ENCODE peak calls at places on chromosomes 3 and 15, in eight cellular contexts. One of them, this sample, is unnamed.

GRCh38 chr3:190533511-190534282 is 19.8 kb downstream of the IL1RAP start:
- DNase-seq in psoas muscle: peak; percentile 63
- DNase-seq in CD8-positive, alpha-beta memory T cell: no peak
- DNase-seq in activated T-cell treated with anti-CD3 and anti-CD28 coated beads, Interleukin-2, amount 50 U/mL, for 72 hours: no peak
- DNase-seq in CD4-positive, CD25-positive, alpha-beta regulatory T cell: no peak
- DNase-seq in AG20443: peak; percentile 96
- DNase-seq in fibroblast of pulmonary artery: peak; percentile 96
- DNase-seq in A673: peak; percentile 95
- DNase-seq in this sample: peak; percentile 41

GRCh38 chr3:113746069-113746954 is at the start of gene NAA50:
- DNase-seq in psoas muscle: peak; percentile 97
- DNase-seq in CD8-positive, alpha-beta memory T cell: peak; percentile 91
- DNase-seq in activated T-cell treated with anti-CD3 and anti-CD28 coated beads, Interleukin-2, amount 50 U/mL, for 72 hours: peak; percentile 91
- DNase-seq in CD4-positive, CD25-positive, alpha-beta regulatory T cell: peak; percentile 94
- DNase-seq in AG20443: peak; percentile 96
- DNase-seq in fibroblast of pulmonary artery: peak; percentile 97
- DNase-seq in A673: peak; percentile 98
- DNase-seq in this sample: peak; percentile 92

GRCh38 chr3:139935866-139936817 is 1.2 kb downstream of the CLSTN2 start:
- DNase-seq in psoas muscle: peak; percentile 69
- DNase-seq in CD8-positive, alpha-beta memory T cell: no peak
- DNase-seq in activated T-cell treated with anti-CD3 and anti-CD28 coated beads, Interleukin-2, amount 50 U/mL, for 72 hours: no peak
- DNase-seq in CD4-positive, CD25-positive, alpha-beta regulatory T cell: no peak
- DNase-seq in AG20443: peak; percentile 51
- DNase-seq in fibroblast of pulmonary artery: no peak
- DNase-seq in A673: peak; percentile 39
- DNase-seq in this sample: peak; percentile 30

GRCh38 chr3:127289646-127290575 is 2.1 kb upstream of the PRR20G start:
- DNase-seq in psoas muscle: no peak
- DNase-seq in CD8-positive, alpha-beta memory T cell: no peak
- DNase-seq in activated T-cell treated with anti-CD3 and anti-CD28 coated beads, Interleukin-2, amount 50 U/mL, for 72 hours: no peak
- DNase-seq in CD4-positive, CD25-positive, alpha-beta regulatory T cell: peak; percentile 31
- DNase-seq in AG20443: no peak
- DNase-seq in fibroblast of pulmonary artery: no peak
- DNase-seq in A673: no peak
- DNase-seq in this sample: no peak

GRCh38 chr15:64774556-64775523 is 549 bp downstream of the RBPMS2 start:
- DNase-seq in psoas muscle: no peak
- DNase-seq in CD8-positive, alpha-beta memory T cell: no peak
- DNase-seq in activated T-cell treated with anti-CD3 and anti-CD28 coated beads, Interleukin-2, amount 50 U/mL, for 72 hours: peak; percentile 32
- DNase-seq in CD4-positive, CD25-positive, alpha-beta regulatory T cell: no peak
- DNase-seq in AG20443: peak; percentile 62
- DNase-seq in fibroblast of pulmonary artery: no peak
- DNase-seq in A673: no peak
- DNase-seq in this sample: peak; percentile 7

GRCh38 chr15:80242132-80242769 is 9.8 kb downstream of the CTXND1 start:
- DNase-seq in psoas muscle: no peak
- DNase-seq in CD8-positive, alpha-beta memory T cell: no peak
- DNase-seq in activated T-cell treated with anti-CD3 and anti-CD28 coated beads, Interleukin-2, amount 50 U/mL, for 72 hours: peak; percentile 23
- DNase-seq in CD4-positive, CD25-positive, alpha-beta regulatory T cell: peak; percentile 31
- DNase-seq in AG20443: peak; percentile 66
- DNase-seq in fibroblast of pulmonary artery: peak; percentile 39
- DNase-seq in A673: peak; percentile 72
- DNase-seq in this sample: peak; percentile 24

GRCh38 chr3:11629716-11630115 is 14.0 kb downstream of the VGLL4 start:
- DNase-seq in psoas muscle: no peak
- DNase-seq in CD8-positive, alpha-beta memory T cell: no peak
- DNase-seq in activated T-cell treated with anti-CD3 and anti-CD28 coated beads, Interleukin-2, amount 50 U/mL, for 72 hours: no peak
- DNase-seq in CD4-positive, CD25-positive, alpha-beta regulatory T cell: no peak
- DNase-seq in AG20443: peak; percentile 67
- DNase-seq in fibroblast of pulmonary artery: peak; percentile 18
- DNase-seq in A673: no peak
- DNase-seq in this sample: no peak

GRCh38 chr15:88288661-88289060 is 32.1 kb upstream of the NTRK3 start:
- DNase-seq in psoas muscle: no peak
- DNase-seq in CD8-positive, alpha-beta memory T cell: no peak
- DNase-seq in activated T-cell treated with anti-CD3 and anti-CD28 coated beads, Interleukin-2, amount 50 U/mL, for 72 hours: no peak
- DNase-seq in CD4-positive, CD25-positive, alpha-beta regulatory T cell: no peak
- DNase-seq in AG20443: no peak
- DNase-seq in fibroblast of pulmonary artery: no peak
- DNase-seq in A673: no peak
- DNase-seq in this sample: no peak

GRCh38 chr15:57079907-57080750 is 161.7 kb downstream of the TCF12 start:
- DNase-seq in psoas muscle: no peak
- DNase-seq in CD8-positive, alpha-beta memory T cell: no peak
- DNase-seq in activated T-cell treated with anti-CD3 and anti-CD28 coated beads, Interleukin-2, amount 50 U/mL, for 72 hours: no peak
- DNase-seq in CD4-positive, CD25-positive, alpha-beta regulatory T cell: peak; percentile 41
- DNase-seq in AG20443: no peak
- DNase-seq in fibroblast of pulmonary artery: no peak
- DNase-seq in A673: peak; percentile 44
- DNase-seq in this sample: no peak

GRCh38 chr15:42079401-42079908 is 14.9 kb downstream of the PLA2G4D start:
- DNase-seq in psoas muscle: no peak
- DNase-seq in CD8-positive, alpha-beta memory T cell: no peak
- DNase-seq in activated T-cell treated with anti-CD3 and anti-CD28 coated beads, Interleukin-2, amount 50 U/mL, for 72 hours: no peak
- DNase-seq in CD4-positive, CD25-positive, alpha-beta regulatory T cell: no peak
- DNase-seq in AG20443: no peak
- DNase-seq in fibroblast of pulmonary artery: no peak
- DNase-seq in A673: no peak
- DNase-seq in this sample: no peak

GRCh38 chr15:44798815-44799214 is 62.5 kb downstream of the TRIM69 start:
- DNase-seq in psoas muscle: no peak
- DNase-seq in CD8-positive, alpha-beta memory T cell: no peak
- DNase-seq in activated T-cell treated with anti-CD3 and anti-CD28 coated beads, Interleukin-2, amount 50 U/mL, for 72 hours: no peak
- DNase-seq in CD4-positive, CD25-positive, alpha-beta regulatory T cell: no peak
- DNase-seq in AG20443: peak; percentile 30
- DNase-seq in fibroblast of pulmonary artery: no peak
- DNase-seq in A673: peak; percentile 78
- DNase-seq in this sample: no peak

GRCh38 chr3:174126990-174127758 is 729.6 kb downstream of the NLGN1 start:
- DNase-seq in psoas muscle: no peak
- DNase-seq in CD8-positive, alpha-beta memory T cell: no peak
- DNase-seq in activated T-cell treated with anti-CD3 and anti-CD28 coated beads, Interleukin-2, amount 50 U/mL, for 72 hours: no peak
- DNase-seq in CD4-positive, CD25-positive, alpha-beta regulatory T cell: no peak
- DNase-seq in AG20443: no peak
- DNase-seq in fibroblast of pulmonary artery: no peak
- DNase-seq in A673: no peak
- DNase-seq in this sample: no peak

GRCh38 chr3:43260412-43260811 is 25.9 kb upstream of the SNRK start:
- DNase-seq in psoas muscle: no peak
- DNase-seq in CD8-positive, alpha-beta memory T cell: no peak
- DNase-seq in activated T-cell treated with anti-CD3 and anti-CD28 coated beads, Interleukin-2, amount 50 U/mL, for 72 hours: no peak
- DNase-seq in CD4-positive, CD25-positive, alpha-beta regulatory T cell: no peak
- DNase-seq in AG20443: no peak
- DNase-seq in fibroblast of pulmonary artery: no peak
- DNase-seq in A673: no peak
- DNase-seq in this sample: no peak

GRCh38 chr3:37668431-37668830 is 193.2 kb upstream of the CTDSPL start:
- DNase-seq in psoas muscle: no peak
- DNase-seq in CD8-positive, alpha-beta memory T cell: no peak
- DNase-seq in activated T-cell treated with anti-CD3 and anti-CD28 coated beads, Interleukin-2, amount 50 U/mL, for 72 hours: no peak
- DNase-seq in CD4-positive, CD25-positive, alpha-beta regulatory T cell: no peak
- DNase-seq in AG20443: no peak
- DNase-seq in fibroblast of pulmonary artery: peak; percentile 3
- DNase-seq in A673: no peak
- DNase-seq in this sample: peak; percentile 31

GRCh38 chr3:124063168-124063909 is 71.4 kb upstream of the ROPN1 start:
- DNase-seq in psoas muscle: no peak
- DNase-seq in CD8-positive, alpha-beta memory T cell: no peak
- DNase-seq in activated T-cell treated with anti-CD3 and anti-CD28 coated beads, Interleukin-2, amount 50 U/mL, for 72 hours: no peak
- DNase-seq in CD4-positive, CD25-positive, alpha-beta regulatory T cell: no peak
- DNase-seq in AG20443: peak; percentile 13
- DNase-seq in fibroblast of pulmonary artery: no peak
- DNase-seq in A673: no peak
- DNase-seq in this sample: no peak

GRCh38 chr3:119292666-119293065 is 1.5 kb upstream of the ARHGAP31 start:
- DNase-seq in psoas muscle: no peak
- DNase-seq in CD8-positive, alpha-beta memory T cell: no peak
- DNase-seq in activated T-cell treated with anti-CD3 and anti-CD28 coated beads, Interleukin-2, amount 50 U/mL, for 72 hours: peak; percentile 18
- DNase-seq in CD4-positive, CD25-positive, alpha-beta regulatory T cell: peak; percentile 57
- DNase-seq in AG20443: no peak
- DNase-seq in fibroblast of pulmonary artery: no peak
- DNase-seq in A673: no peak
- DNase-seq in this sample: no peak

GRCh38 chr15:88788816-88789215 is 14.4 kb upstream of the ACAN start:
- DNase-seq in psoas muscle: no peak
- DNase-seq in CD8-positive, alpha-beta memory T cell: no peak
- DNase-seq in activated T-cell treated with anti-CD3 and anti-CD28 coated beads, Interleukin-2, amount 50 U/mL, for 72 hours: no peak
- DNase-seq in CD4-positive, CD25-positive, alpha-beta regulatory T cell: no peak
- DNase-seq in AG20443: no peak
- DNase-seq in fibroblast of pulmonary artery: no peak
- DNase-seq in A673: no peak
- DNase-seq in this sample: no peak

GRCh38 chr3:90007786-90008499 is 900.5 kb downstream of the EPHA3 start:
- DNase-seq in psoas muscle: no peak
- DNase-seq in CD8-positive, alpha-beta memory T cell: no peak
- DNase-seq in activated T-cell treated with anti-CD3 and anti-CD28 coated beads, Interleukin-2, amount 50 U/mL, for 72 hours: no peak
- DNase-seq in CD4-positive, CD25-positive, alpha-beta regulatory T cell: no peak
- DNase-seq in AG20443: no peak
- DNase-seq in fibroblast of pulmonary artery: peak; percentile 88
- DNase-seq in A673: peak; percentile 11
- DNase-seq in this sample: no peak